ENCODE peak calls at places on chromosome 10, in eight cellular contexts. I, O, S, G, F, V, R and Y are unnamed samples.

GRCh38 chr10:49161411-49161997 is 26.7 kb downstream of the TMEM273 start:
- DNase-seq in I (no peak), O (peak), S (peak), G (no peak), F (no peak), V (no peak), R (no peak), Y (no peak)

GRCh38 chr10:31697271-31698168 is 231.1 kb downstream of the ARHGAP12 start:
- DNase-seq in I (peak), O (peak), S (peak), G (no peak), F (peak), V (no peak), R (peak), Y (peak)

GRCh38 chr10:65701168-65701776 is 1224.6 kb upstream of the LRRTM3 start:
- DNase-seq in I (no peak), O (no peak), S (no peak), G (no peak), F (no peak), V (no peak), R (no peak), Y (no peak)

GRCh38 chr10:28951484-28951883 is 274.2 kb downstream of the BAMBI start:
- DNase-seq in I (no peak), O (no peak), S (no peak), G (no peak), F (no peak), V (no peak), R (no peak), Y (no peak)

GRCh38 chr10:86651021-86651471 is 3.3 kb upstream of the OPN4 start:
- DNase-seq in I (no peak), O (no peak), S (no peak), G (no peak), F (no peak), V (no peak), R (no peak), Y (no peak)

GRCh38 chr10:7410306-7410799 is 481 bp downstream of the SFMBT2 start:
- DNase-seq in I (no peak), O (peak), S (no peak), G (no peak), F (no peak), V (peak), R (peak), Y (peak)

GRCh38 chr10:52889611-52890010 is 117.0 kb upstream of the MBL2 start:
- DNase-seq in I (no peak), O (no peak), S (no peak), G (no peak), F (no peak), V (no peak), R (no peak), Y (no peak)

GRCh38 chr10:64396105-64396504 is 874.9 kb downstream of the REEP3 start:
- DNase-seq in I (no peak), O (peak), S (no peak), G (no peak), F (no peak), V (no peak), R (no peak), Y (no peak)

GRCh38 chr10:129031233-129032150 is 435.5 kb upstream of the MGMT start:
- DNase-seq in I (peak), O (peak), S (no peak), G (peak), F (peak), V (peak), R (peak), Y (peak)

GRCh38 chr10:75396861-75397570 is 4.5 kb downstream of the ZNF503 start:
- DNase-seq in I (peak), O (no peak), S (no peak), G (no peak), F (no peak), V (no peak), R (peak), Y (peak)

GRCh38 chr10:120586471-120586872 is 129.4 kb downstream of the PLPP4 start:
- DNase-seq in I (no peak), O (peak), S (peak), G (no peak), F (no peak), V (no peak), R (no peak), Y (no peak)

GRCh38 chr10:96814264-96814663 is 17.8 kb upstream of the LCOR start:
- DNase-seq in I (no peak), O (peak), S (no peak), G (no peak), F (no peak), V (no peak), R (no peak), Y (no peak)

GRCh38 chr10:83023647-83024046 is 1115.7 kb upstream of the GHITM start:
- DNase-seq in I (no peak), O (peak), S (no peak), G (no peak), F (no peak), V (no peak), R (no peak), Y (no peak)

GRCh38 chr10:52030975-52031374 is 283.1 kb upstream of the DKK1 start:
- DNase-seq in I (no peak), O (no peak), S (no peak), G (no peak), F (no peak), V (no peak), R (no peak), Y (no peak)

GRCh38 chr10:54983255-54983654 is 182.2 kb upstream of the PCDH15 start:
- DNase-seq in I (no peak), O (no peak), S (no peak), G (no peak), F (no peak), V (no peak), R (no peak), Y (no peak)

GRCh38 chr10:73522263-73522662 is 26.4 kb upstream of the PPP3CB start:
- DNase-seq in I (no peak), O (peak), S (no peak), G (no peak), F (no peak), V (no peak), R (no peak), Y (no peak)

GRCh38 chr10:49700211-49700610 is 20.8 kb downstream of the C10orf53 start:
- DNase-seq in I (no peak), O (no peak), S (peak), G (no peak), F (no peak), V (no peak), R (no peak), Y (no peak)

GRCh38 chr10:1243486-1244182 is 187.4 kb downstream of the WDR37 start:
- DNase-seq in I (no peak), O (no peak), S (peak), G (no peak), F (no peak), V (no peak), R (no peak), Y (peak)

GRCh38 chr10:30098624-30099023 is 39.2 kb upstream of the JCAD start:
- DNase-seq in I (no peak), O (peak), S (no peak), G (no peak), F (no peak), V (no peak), R (no peak), Y (no peak)

GRCh38 chr10:122882798-122883197 is 3.4 kb upstream of the FAM24B start:
- DNase-seq in I (no peak), O (no peak), S (no peak), G (no peak), F (no peak), V (no peak), R (no peak), Y (no peak)

GRCh38 chr10:69457771-69458237 is 6.5 kb downstream of the TSPAN15 start:
- DNase-seq in I (no peak), O (no peak), S (no peak), G (no peak), F (no peak), V (no peak), R (no peak), Y (no peak)

GRCh38 chr10:11958956-11959355 is 83.7 kb downstream of the UPF2 start:
- DNase-seq in I (no peak), O (no peak), S (no peak), G (no peak), F (no peak), V (no peak), R (no peak), Y (no peak)

GRCh38 chr10:34985823-34986222 is 104.3 kb downstream of the CUL2 start:
- DNase-seq in I (no peak), O (peak), S (no peak), G (no peak), F (no peak), V (peak), R (peak), Y (no peak)

GRCh38 chr10:123270221-123270620 is 116.0 kb downstream of the BUB3 start:
- DNase-seq in I (no peak), O (peak), S (no peak), G (no peak), F (no peak), V (no peak), R (no peak), Y (no peak)

GRCh38 chr10:9060314-9060713 is 1005.8 kb downstream of the GATA3 start:
- DNase-seq in I (no peak), O (no peak), S (no peak), G (no peak), F (no peak), V (peak), R (no peak), Y (no peak)

GRCh38 chr10:24901686-24902399 is 50.6 kb downstream of the PRTFDC1 start:
- DNase-seq in I (peak), O (peak), S (no peak), G (no peak), F (no peak), V (no peak), R (peak), Y (no peak)

DNA sequence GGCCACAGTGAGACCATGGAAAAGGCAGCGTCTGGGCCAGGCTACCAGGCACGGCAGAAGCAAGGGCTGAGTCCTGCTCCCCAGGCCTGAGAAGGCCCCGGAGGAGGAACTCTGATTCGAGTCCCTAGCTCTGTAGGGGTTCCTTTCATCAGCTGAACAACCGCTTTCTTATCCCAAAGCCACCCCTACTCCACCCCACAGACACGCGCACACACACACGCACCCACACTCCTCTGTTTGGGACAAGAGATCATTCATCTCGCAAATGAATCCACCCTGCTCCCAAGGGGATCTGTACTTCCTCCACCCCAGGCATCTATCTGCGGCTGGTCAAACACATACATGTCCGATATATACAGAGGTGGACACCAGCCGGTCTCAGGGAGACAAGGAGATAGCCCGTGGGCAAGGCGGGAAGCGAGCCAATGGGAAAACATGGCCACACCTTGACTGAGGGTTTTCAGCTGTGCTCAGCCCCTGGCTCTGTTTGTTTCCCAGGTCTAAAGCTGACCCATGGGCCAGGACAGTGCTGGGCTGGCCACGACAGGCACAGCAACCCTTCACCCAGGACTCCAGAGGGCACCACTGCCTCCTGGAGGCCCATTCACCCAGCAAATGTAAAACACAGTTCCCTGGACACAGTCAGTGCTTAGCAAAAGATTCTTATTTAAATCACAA is 7.3 kb downstream of the ZCCHC24 start:
- DNase-seq in I (no peak), O (no peak), S (no peak), G (no peak), F (no peak), V (no peak), R (no peak), Y (no peak)
- TF ChIP-seq CTCF in I (peak), O (peak), S (peak), G (no peak), F (peak), V (peak), R (no peak), Y (no peak)

GRCh38 chr10:70677620-70678249 is 5.4 kb downstream of the ADAMTS14 start:
- DNase-seq in I (no peak), O (no peak), S (no peak), G (no peak), F (no peak), V (no peak), R (no peak), Y (no peak)

GRCh38 chr10:70675496-70676161 is 3.3 kb downstream of the ADAMTS14 start:
- DNase-seq in I (no peak), O (no peak), S (no peak), G (no peak), F (no peak), V (no peak), R (no peak), Y (no peak)

GRCh38 chr10:70678250-70678635 is 5.9 kb downstream of the ADAMTS14 start:
- DNase-seq in I (no peak), O (no peak), S (no peak), G (no peak), F (no peak), V (no peak), R (no peak), Y (no peak)

GRCh38 chr10:70676511-70676910 is 4.2 kb downstream of the ADAMTS14 start:
- DNase-seq in I (no peak), O (no peak), S (no peak), G (no peak), F (no peak), V (no peak), R (no peak), Y (no peak)

DNA sequence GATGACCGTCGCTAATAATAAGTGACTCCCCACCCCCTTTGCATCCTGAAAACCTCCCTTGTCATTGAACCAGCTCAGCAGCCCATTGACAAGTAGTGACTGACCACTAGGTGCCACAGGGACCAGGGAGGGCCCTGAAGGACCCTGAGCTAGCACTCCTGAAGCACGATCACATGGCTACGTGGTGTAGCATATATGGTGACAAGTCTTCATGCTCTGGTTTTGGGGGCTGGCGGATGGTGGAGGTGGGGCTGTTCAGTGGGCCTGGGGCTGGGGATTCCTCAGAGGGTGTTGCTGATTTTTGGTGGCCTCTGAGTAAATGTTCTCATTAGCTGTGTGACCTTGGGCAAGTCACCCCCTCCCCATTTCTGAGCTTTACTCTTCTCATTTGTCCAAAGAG is 4.7 kb downstream of the ADAMTS14 start:
- DNase-seq in I (no peak), O (no peak), S (no peak), G (no peak), F (no peak), V (no peak), R (no peak), Y (no peak)
- TF ChIP-seq CTCF in I (no peak), O (no peak), S (no peak), G (no peak), F (no peak), V (no peak), R (no peak), Y (no peak)

GRCh38 chr10:116122664-116123063 is 150.3 kb downstream of the GFRA1 start:
- DNase-seq in I (no peak), O (no peak), S (peak), G (no peak), F (no peak), V (no peak), R (no peak), Y (no peak)

GRCh38 chr10:116124777-116125176 is 148.2 kb downstream of the GFRA1 start:
- DNase-seq in I (no peak), O (no peak), S (peak), G (no peak), F (no peak), V (no peak), R (no peak), Y (no peak)

GRCh38 chr10:116118851-116119250 is 154.2 kb downstream of the GFRA1 start:
- DNase-seq in I (no peak), O (no peak), S (no peak), G (no peak), F (no peak), V (no peak), R (no peak), Y (no peak)

GRCh38 chr10:116122126-116122525 is 150.9 kb downstream of the GFRA1 start:
- DNase-seq in I (no peak), O (no peak), S (peak), G (no peak), F (no peak), V (no peak), R (no peak), Y (no peak)

GRCh38 chr10:116120688-116121087 is 152.3 kb downstream of the GFRA1 start:
- DNase-seq in I (no peak), O (no peak), S (peak), G (no peak), F (no peak), V (peak), R (no peak), Y (peak)
- TF ChIP-seq CTCF in I (no peak), O (no peak), S (peak), G (peak), F (no peak), V (peak), R (no peak), Y (peak)

GRCh38 chr10:77602231-77602912 is 35.2 kb downstream of the KCNMA1 start:
- DNase-seq in I (no peak), O (no peak), S (no peak), G (no peak), F (no peak), V (no peak), R (no peak), Y (no peak)
- TF ChIP-seq CTCF in I (no peak), O (no peak), S (peak), G (no peak), F (no peak), V (no peak), R (no peak), Y (no peak)

GRCh38 chr10:102670065-102670400 is 25.8 kb downstream of the TRIM8 start:
- DNase-seq in I (no peak), O (no peak), S (no peak), G (no peak), F (no peak), V (no peak), R (no peak), Y (no peak)
- TF ChIP-seq CTCF in I (no peak), O (no peak), S (no peak), G (no peak), F (peak), V (no peak), R (peak), Y (no peak)

DNA sequence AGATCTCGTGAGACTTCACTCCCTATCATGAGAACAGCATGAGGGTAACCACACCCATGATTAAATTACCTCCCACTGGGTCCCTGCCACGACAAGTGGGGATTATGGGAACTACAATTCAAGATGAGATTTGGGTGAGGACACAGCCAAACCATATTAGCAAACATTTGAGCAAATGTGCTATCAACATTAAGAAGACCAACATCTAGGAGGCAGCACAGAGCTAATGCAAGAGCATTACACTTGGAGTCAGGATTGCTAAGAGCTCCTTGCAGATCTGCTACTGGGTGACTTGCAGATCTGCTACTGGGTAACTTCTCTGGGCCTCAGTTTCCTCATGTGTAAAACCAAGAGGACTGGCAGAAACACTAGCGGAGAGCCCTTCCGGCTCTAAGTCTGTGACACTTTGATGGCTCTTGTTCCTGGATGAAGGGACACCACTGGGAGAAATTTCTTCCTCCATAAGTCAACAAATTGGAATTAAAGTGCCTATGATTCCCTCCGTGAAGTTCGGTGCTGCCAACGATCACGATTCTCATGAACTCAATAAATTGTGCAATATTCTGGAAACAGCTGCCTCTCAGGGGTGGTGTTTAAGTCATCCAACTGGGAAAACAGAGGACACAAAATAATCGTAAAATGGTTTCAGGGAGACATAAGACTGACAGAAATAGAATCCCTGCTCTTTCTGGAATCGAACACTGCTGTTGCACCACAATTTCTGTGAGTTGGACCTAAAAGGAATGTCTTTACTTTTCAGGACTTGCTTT is 115.8 kb upstream of the ITGB1 start:
- DNase-seq in I (no peak), O (peak), S (no peak), G (no peak), F (no peak), V (no peak), R (no peak), Y (no peak)
- TF ChIP-seq CTCF in I (no peak), O (peak), S (no peak), G (no peak), F (no peak), V (no peak), R (no peak), Y (no peak)

GRCh38 chr10:27759483-27760281 is 14.1 kb upstream of the MKX start:
- DNase-seq in I (no peak), O (no peak), S (no peak), G (no peak), F (no peak), V (no peak), R (no peak), Y (peak)
- TF ChIP-seq CTCF in I (no peak), O (no peak), S (peak), G (no peak), F (no peak), V (no peak), R (no peak), Y (no peak)

GRCh38 chr10:132395704-132396494 is 1.1 kb upstream of the PWWP2B start:
- DNase-seq in I (peak), O (peak), S (no peak), G (no peak), F (peak), V (peak), R (peak), Y (peak)

GRCh38 chr10:132397671-132398565 is 918 bp downstream of the PWWP2B start:
- DNase-seq in I (peak), O (peak), S (no peak), G (no peak), F (no peak), V (peak), R (peak), Y (no peak)

GRCh38 chr10:132394936-132395703 is 1.9 kb upstream of the PWWP2B start:
- DNase-seq in I (no peak), O (no peak), S (no peak), G (no peak), F (no peak), V (no peak), R (no peak), Y (no peak)

GRCh38 chr10:132397036-132397541 is at the start of gene PWWP2B:
- DNase-seq in I (peak), O (peak), S (no peak), G (no peak), F (no peak), V (peak), R (peak), Y (peak)

DNA sequence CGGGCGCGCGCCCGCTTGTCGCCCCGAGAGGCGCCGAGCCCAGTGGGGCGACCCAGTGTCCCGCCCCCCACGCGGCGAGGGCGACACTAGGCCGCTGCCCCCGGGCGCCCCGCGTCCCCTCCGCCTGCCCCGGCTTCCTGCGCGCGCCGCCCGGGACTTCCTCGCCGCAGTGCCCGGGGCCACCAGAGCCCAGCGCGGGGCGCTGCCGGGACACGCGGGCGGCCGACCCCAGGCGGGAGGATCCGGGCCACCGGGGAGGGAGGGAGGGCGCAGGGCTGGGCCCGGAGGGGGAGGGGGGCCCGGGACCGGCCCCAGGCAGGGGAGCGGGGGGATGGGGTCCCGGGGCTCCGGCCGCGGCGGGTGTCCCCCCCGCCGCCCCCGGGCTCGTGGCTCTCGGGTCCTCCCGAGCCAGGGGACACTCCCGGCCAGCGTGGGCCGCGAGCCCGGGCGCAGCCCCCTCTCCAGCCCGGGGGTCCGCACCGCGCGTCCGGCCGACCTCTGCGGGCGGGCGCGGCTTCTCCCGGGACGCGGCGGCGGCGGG is 435 bp upstream of the PWWP2B start:
- DNase-seq in I (peak), O (peak), S (no peak), G (no peak), F (no peak), V (peak), R (peak), Y (peak)
- TF ChIP-seq CTCF in I (peak), O (no peak), S (peak), G (peak), F (peak), V (no peak), R (peak), Y (peak)